ENCODE peak calls at places on chromosomes 16 and 17, in six cellular contexts. Y, P, W, J, A and D are unnamed samples.

GRCh38 chr17:56707312-56708219 is 114.1 kb downstream of the NOG start:
- DNase-seq in Y (peak; percentile 15), P (peak; percentile 94), W (peak; percentile 65), J (peak; percentile 72), A (no peak), D (peak; percentile 71)

GRCh38 chr16:24077292-24077691 is 178.8 kb upstream of the CACNG3 start:
- DNase-seq in Y (no peak), P (no peak), W (no peak), J (no peak), A (no peak), D (no peak)

GRCh38 chr17:47812146-47812920 is 9.3 kb downstream of the OSBPL7 start:
- DNase-seq in Y (no peak), P (no peak), W (no peak), J (peak; percentile 24), A (no peak), D (no peak)

GRCh38 chr17:81004336-81005015 is 12.8 kb downstream of the CHMP6 start:
- DNase-seq in Y (no peak), P (peak; percentile 32), W (no peak), J (no peak), A (no peak), D (no peak)

GRCh38 chr17:67759355-67760171 is 41.8 kb downstream of the NOL11 start:
- DNase-seq in Y (no peak), P (no peak), W (peak; percentile 50), J (no peak), A (no peak), D (no peak)

GRCh38 chr17:81553616-81554181 is 1.5 kb upstream of the FAAP100 start:
- DNase-seq in Y (no peak), P (no peak), W (peak; percentile 99), J (no peak), A (no peak), D (peak; percentile 97)

GRCh38 chr16:78742501-78743283 is 643.2 kb downstream of the WWOX start:
- DNase-seq in Y (no peak), P (peak; percentile 31), W (peak; percentile 27), J (no peak), A (peak; percentile 29), D (peak; percentile 96)

GRCh38 chr17:16915752-16916556 is 56.0 kb downstream of the TNFRSF13B start:
- DNase-seq in Y (no peak), P (peak; percentile 80), W (peak; percentile 16), J (peak; percentile 93), A (peak; percentile 22), D (peak; percentile 41)

GRCh38 chr17:3911271-3912053 is 4.8 kb downstream of the P2RX1 start:
- DNase-seq in Y (no peak), P (peak; percentile 33), W (no peak), J (peak; percentile 59), A (no peak), D (no peak)

DNA sequence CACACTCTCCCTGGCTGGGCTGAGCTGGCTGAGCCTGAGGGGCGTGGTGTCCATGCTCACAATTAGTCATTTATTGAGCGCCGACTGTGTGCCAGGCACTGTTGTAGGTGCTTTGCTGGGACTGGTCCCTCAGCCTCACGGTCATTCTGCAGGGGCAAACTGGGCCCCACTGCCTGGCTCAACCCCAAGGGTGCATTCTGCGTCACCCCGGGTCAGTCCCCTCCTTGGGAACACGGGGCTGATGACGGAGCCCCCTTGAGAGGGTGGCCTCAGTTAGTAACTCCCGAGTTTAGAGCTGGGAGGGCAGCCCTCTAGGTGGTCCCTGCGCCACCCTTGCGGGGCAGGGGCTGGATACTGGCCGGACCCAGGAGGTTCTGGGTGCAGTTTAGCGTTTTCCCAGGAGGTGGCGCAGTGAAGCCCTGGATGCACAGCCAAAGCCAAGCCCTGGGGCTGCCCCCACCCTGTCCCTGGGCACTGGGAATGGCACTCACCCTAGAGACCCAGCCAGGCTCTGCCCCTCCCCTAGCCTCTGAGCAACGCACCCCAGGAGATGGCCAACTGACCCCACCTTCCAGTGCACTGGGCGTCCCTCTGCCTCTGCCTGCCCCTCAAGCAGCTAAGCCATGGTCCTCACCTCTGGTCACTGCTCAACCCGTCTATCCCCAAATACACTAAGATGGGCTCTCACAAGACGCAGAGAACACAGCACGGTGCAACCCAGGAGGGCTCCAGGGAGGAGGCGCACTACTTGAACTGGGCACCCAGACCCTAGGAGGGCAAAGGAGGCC is 243.2 kb upstream of the GSE1 start:
- DNase-seq in Y (peak; percentile 43), P (peak; percentile 47), W (no peak), J (peak; percentile 74), A (peak; percentile 37), D (peak; percentile 71)
- H3K9ac ChIP-seq in Y (no peak overlapping the region), P (no peak overlapping the region), W (no peak overlapping the region), J (no peak overlapping the region), A (no peak overlapping the region), D (peak overlapping the region; percentile 78)

DNA sequence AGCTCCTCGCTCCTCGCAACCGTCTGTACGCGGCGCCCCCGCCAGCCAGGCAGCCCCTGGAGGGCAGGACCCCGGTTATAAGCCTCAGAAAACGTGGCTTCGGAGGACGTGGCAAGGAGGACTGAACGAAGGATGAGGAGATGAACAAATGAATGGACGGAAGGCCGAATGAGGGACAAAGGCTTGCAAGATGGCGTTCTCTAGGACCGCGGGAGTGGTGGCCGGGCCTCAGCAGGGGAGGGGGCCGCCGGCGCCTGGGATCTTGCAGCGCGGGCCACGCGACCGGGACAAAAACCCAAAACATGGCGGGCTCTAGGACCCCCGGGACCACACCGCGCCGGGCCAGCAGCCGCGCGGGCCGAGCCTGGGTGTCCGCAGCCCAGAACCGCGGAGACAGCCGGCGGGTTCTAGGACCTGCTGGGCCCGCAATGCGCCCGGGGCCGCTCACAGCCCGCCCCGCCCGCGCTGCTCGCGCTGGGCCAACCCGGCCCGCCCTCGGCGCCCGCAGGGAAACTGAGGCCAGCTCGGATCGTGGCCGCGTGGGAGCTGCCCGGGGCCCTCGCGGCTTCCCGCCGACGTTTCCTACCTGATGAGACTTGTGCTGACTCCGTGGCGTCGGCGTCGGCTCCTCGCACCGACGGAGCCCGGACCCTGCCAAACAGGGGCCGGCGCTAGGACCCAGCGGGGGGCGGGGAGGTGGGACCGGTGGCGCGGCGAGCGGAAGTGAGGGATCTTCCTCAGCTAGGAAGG is 792 bp downstream of the ZNF668 start:
- DNase-seq in Y (peak; percentile 81), P (peak; percentile 96), W (peak; percentile 88), J (peak; percentile 93), A (peak; percentile 94), D (peak; percentile 95)
- H4K8ac ChIP-seq in Y (no peak overlapping the region), P (no peak overlapping the region), W (peak overlapping the region; percentile 98), J (peak overlapping the region; percentile 64), A (peak overlapping the region; percentile 98), D (peak overlapping the region; percentile 91)

DNA sequence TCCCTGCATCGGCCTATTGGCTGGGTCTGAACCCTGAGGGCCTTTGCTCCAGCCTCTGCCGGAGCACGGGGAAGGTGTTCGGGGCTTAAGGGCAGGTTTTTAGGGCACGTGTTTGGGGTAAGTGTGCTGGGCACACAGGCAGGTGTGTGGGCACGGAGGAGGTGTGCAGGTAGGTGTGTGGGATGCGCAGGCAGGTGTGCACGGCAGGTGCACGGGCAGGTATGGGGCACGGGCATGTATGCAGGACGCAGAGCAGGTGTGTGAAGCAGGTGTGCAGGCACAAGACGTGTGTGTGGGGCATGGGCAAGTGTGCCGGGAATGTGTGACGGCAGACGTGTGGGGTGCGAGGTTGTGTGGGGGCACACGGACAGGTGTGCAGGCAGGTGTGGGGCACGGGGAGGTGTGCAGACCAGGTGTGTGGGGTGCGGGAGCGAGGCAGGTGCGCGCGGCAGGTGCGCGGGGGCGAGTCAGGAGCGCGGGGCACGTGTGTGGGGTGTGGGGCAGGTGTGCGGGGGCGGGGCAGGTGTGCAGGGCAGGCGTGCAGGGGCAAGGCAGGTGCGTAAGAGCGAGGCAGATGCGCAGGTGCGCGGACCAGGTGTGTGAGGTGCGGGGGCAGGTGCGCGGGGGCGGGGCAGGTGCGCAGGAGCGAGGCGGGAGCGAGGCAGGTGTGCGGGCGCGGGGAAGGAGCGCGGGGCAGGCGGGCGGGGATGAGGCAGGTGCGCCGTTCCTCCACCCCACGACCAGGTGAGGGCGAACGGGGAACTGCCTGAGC is 28.6 kb upstream of the METRNL start:
- DNase-seq in Y (no peak), P (no peak), W (no peak), J (peak; percentile 76), A (no peak), D (no peak)
- H3K4me2 ChIP-seq in Y (peak overlapping the region; percentile 97), P (peak overlapping the region; percentile 85), W (peak overlapping the region; percentile 71), J (peak overlapping the region; percentile 60), A (peak overlapping the region; percentile 93), D (peak overlapping the region; percentile 97)

DNA sequence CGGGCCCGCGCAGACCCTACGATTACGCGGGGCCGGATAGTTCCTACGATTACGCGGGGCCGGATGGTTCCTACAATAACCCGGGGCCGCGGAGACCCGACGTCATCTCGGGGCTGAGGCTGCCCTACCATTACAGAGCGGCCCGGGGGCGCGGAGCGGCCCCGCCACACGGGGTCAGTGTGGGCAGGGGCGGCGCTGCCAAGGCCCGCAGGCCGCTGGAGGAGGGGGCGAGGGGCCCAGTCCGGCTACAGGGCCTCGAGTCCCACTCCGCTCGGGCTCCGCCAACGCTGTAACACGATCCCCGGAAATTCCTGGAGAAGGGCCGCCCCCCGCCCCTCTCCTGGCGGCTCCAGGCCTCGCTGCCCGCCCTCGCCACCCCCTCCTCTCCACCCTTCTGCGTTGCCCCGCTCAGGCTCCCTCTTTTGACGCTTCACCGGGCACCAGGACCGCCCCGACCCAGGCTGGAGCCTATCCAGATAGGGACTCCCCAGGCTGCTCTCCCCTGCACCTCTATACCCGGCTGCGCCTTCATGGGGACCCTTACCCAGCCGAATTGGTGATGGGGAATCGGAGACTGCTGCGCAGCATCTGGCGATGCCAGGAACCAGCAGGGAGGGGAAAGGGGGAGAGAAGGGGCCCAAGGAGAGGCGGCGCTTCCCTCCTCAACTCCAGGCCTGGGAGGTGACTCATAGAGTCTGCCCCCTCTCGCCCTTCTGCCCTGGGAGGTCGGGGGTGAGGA is at the start of gene RAB34:
- DNase-seq in Y (peak; percentile 92), P (peak; percentile 98), W (peak; percentile 89), J (peak; percentile 99), A (peak; percentile 24), D (peak; percentile 94)
- H3K9ac ChIP-seq in Y (peak within 1 kb of the TSS; percentile 97), P (peak within 1 kb of the TSS; percentile 98), W (peak within 1 kb of the TSS; percentile 96), J (peak within 1 kb of the TSS; percentile 59), A (peak within 1 kb of the TSS; percentile 93), D (peak within 1 kb of the TSS; percentile 95)

GRCh38 chr16:87809150-87809902 is 43.5 kb upstream of the KLHDC4 start:
- DNase-seq in Y (no peak), P (no peak), W (peak; percentile 53), J (no peak), A (no peak), D (no peak)

GRCh38 chr16:87806246-87806607 is 40.4 kb upstream of the KLHDC4 start:
- DNase-seq in Y (no peak), P (peak; percentile 37), W (peak; percentile 54), J (no peak), A (peak; percentile 90), D (peak; percentile 42)

GRCh38 chr16:87808108-87808507 is 42.3 kb upstream of the KLHDC4 start:
- DNase-seq in Y (no peak), P (peak; percentile 36), W (no peak), J (no peak), A (no peak), D (no peak)

GRCh38 chr16:87803385-87803784 is 37.6 kb upstream of the KLHDC4 start:
- DNase-seq in Y (no peak), P (no peak), W (no peak), J (no peak), A (no peak), D (no peak)

GRCh38 chr16:87806608-87807546 is 41.1 kb upstream of the KLHDC4 start:
- DNase-seq in Y (no peak), P (peak; percentile 92), W (peak; percentile 92), J (peak; percentile 49), A (peak; percentile 93), D (peak; percentile 84)
- H4K8ac ChIP-seq in Y (no peak overlapping the region), P (no peak overlapping the region), W (peak overlapping the region; percentile 99), J (no peak overlapping the region), A (no peak overlapping the region), D (peak overlapping the region; percentile 95)